ENCODE peak calls at places on chromosomes 6 and 20, in seven cellular contexts. One of them, this sample, is unnamed.
A peak's percentile ranks its signal among the peaks of the same experiment; 100 is the strongest.

GRCh38 chr6:97401533-97401932 is 118.5 kb upstream of the MMS22L start:
- DNase-seq in ovary: no peak
- DNase-seq in B cell: no peak
- DNase-seq in activated B cell treated with CpG ODN at 0.5 μM for 24 hours: no peak
- DNase-seq in osteocyte: no peak
- DNase-seq in cardiac muscle cell: peak; percentile 50
- DNase-seq in breast epithelium: no peak
- DNase-seq in this sample: no peak

GRCh38 chr6:11621119-11621518 is 83.6 kb downstream of the TMEM170B start:
- DNase-seq in cardiac muscle cell: no peak
- DNase-seq in ovary: no peak
- DNase-seq in B cell: no peak
- DNase-seq in breast epithelium: no peak
- DNase-seq in osteocyte: no peak
- DNase-seq in activated B cell treated with CpG ODN at 0.5 μM for 24 hours: no peak
- DNase-seq in this sample: no peak

GRCh38 chr6:119182875-119183274 is 104.4 kb upstream of the FAM184A start:
- DNase-seq in osteocyte: no peak
- DNase-seq in ovary: no peak
- DNase-seq in B cell: no peak
- DNase-seq in activated B cell treated with CpG ODN at 0.5 μM for 24 hours: no peak
- DNase-seq in cardiac muscle cell: no peak
- DNase-seq in breast epithelium: no peak
- DNase-seq in this sample: no peak

GRCh38 chr6:152170702-152171667 is 363.5 kb downstream of the ESR1 start:
- DNase-seq in activated B cell treated with CpG ODN at 0.5 μM for 24 hours: no peak
- DNase-seq in ovary: no peak
- DNase-seq in cardiac muscle cell: peak; percentile 93
- DNase-seq in osteocyte: no peak
- DNase-seq in B cell: no peak
- DNase-seq in breast epithelium: no peak
- DNase-seq in this sample: peak; percentile 60

GRCh38 chr6:45472383-45472782 is 94.6 kb upstream of the SUPT3H start:
- DNase-seq in ovary: peak; percentile 27
- DNase-seq in breast epithelium: peak; percentile 30
- DNase-seq in B cell: no peak
- DNase-seq in osteocyte: no peak
- DNase-seq in cardiac muscle cell: peak; percentile 81
- DNase-seq in activated B cell treated with CpG ODN at 0.5 μM for 24 hours: no peak
- DNase-seq in this sample: no peak

GRCh38 chr6:16742116-16742515 is 19.1 kb downstream of the ATXN1 start:
- DNase-seq in breast epithelium: no peak
- DNase-seq in osteocyte: no peak
- DNase-seq in activated B cell treated with CpG ODN at 0.5 μM for 24 hours: no peak
- DNase-seq in B cell: no peak
- DNase-seq in cardiac muscle cell: no peak
- DNase-seq in ovary: no peak
- DNase-seq in this sample: no peak

GRCh38 chr20:17870063-17870740 is 98.4 kb downstream of the SNX5 start:
- DNase-seq in cardiac muscle cell: peak; percentile 67
- DNase-seq in activated B cell treated with CpG ODN at 0.5 μM for 24 hours: no peak
- DNase-seq in ovary: peak; percentile 68
- DNase-seq in osteocyte: no peak
- DNase-seq in breast epithelium: no peak
- DNase-seq in B cell: no peak
- DNase-seq in this sample: no peak

GRCh38 chr6:36678488-36679042 is at the start of gene CDKN1A:
- DNase-seq in B cell: peak; percentile 93
- DNase-seq in osteocyte: peak; percentile 98
- DNase-seq in ovary: peak; percentile 94
- DNase-seq in activated B cell treated with CpG ODN at 0.5 μM for 24 hours: peak; percentile 80
- DNase-seq in breast epithelium: peak; percentile 90
- DNase-seq in cardiac muscle cell: peak; percentile 95
- DNase-seq in this sample: peak; percentile 89

GRCh38 chr6:143333081-143333480 is 117.4 kb downstream of the ADAT2 start:
- DNase-seq in B cell: no peak
- DNase-seq in ovary: no peak
- DNase-seq in activated B cell treated with CpG ODN at 0.5 μM for 24 hours: no peak
- DNase-seq in cardiac muscle cell: no peak
- DNase-seq in osteocyte: no peak
- DNase-seq in breast epithelium: no peak
- DNase-seq in this sample: no peak

GRCh38 chr20:24742436-24742835 is 206.6 kb upstream of the CST7 start:
- DNase-seq in cardiac muscle cell: no peak
- DNase-seq in activated B cell treated with CpG ODN at 0.5 μM for 24 hours: no peak
- DNase-seq in ovary: no peak
- DNase-seq in breast epithelium: no peak
- DNase-seq in B cell: no peak
- DNase-seq in osteocyte: peak; percentile 68
- DNase-seq in this sample: no peak

GRCh38 chr20:37968726-37969401 is 64.4 kb downstream of the TTI1 start:
- DNase-seq in activated B cell treated with CpG ODN at 0.5 μM for 24 hours: no peak
- DNase-seq in cardiac muscle cell: no peak
- DNase-seq in ovary: no peak
- DNase-seq in osteocyte: no peak
- DNase-seq in breast epithelium: no peak
- DNase-seq in B cell: no peak
- DNase-seq in this sample: no peak

GRCh38 chr6:45987866-45988265 is 27.8 kb downstream of the CLIC5 start:
- DNase-seq in cardiac muscle cell: no peak
- DNase-seq in ovary: no peak
- DNase-seq in activated B cell treated with CpG ODN at 0.5 μM for 24 hours: no peak
- DNase-seq in breast epithelium: no peak
- DNase-seq in osteocyte: no peak
- DNase-seq in B cell: no peak
- DNase-seq in this sample: no peak

GRCh38 chr6:21747441-21747840 is 153.9 kb downstream of the SOX4 start:
- DNase-seq in osteocyte: no peak
- DNase-seq in B cell: no peak
- DNase-seq in activated B cell treated with CpG ODN at 0.5 μM for 24 hours: no peak
- DNase-seq in ovary: no peak
- DNase-seq in cardiac muscle cell: no peak
- DNase-seq in breast epithelium: no peak
- DNase-seq in this sample: no peak

GRCh38 chr6:21745543-21746337 is 152.2 kb downstream of the SOX4 start:
- DNase-seq in osteocyte: no peak
- DNase-seq in activated B cell treated with CpG ODN at 0.5 μM for 24 hours: no peak
- DNase-seq in breast epithelium: no peak
- DNase-seq in ovary: no peak
- DNase-seq in B cell: no peak
- DNase-seq in cardiac muscle cell: no peak
- DNase-seq in this sample: no peak

GRCh38 chr6:21749754-21750153 is 156.2 kb downstream of the SOX4 start:
- DNase-seq in osteocyte: no peak
- DNase-seq in B cell: no peak
- DNase-seq in breast epithelium: no peak
- DNase-seq in ovary: no peak
- DNase-seq in cardiac muscle cell: no peak
- DNase-seq in activated B cell treated with CpG ODN at 0.5 μM for 24 hours: no peak
- DNase-seq in this sample: no peak

GRCh38 chr6:21750479-21751018 is 157.0 kb downstream of the SOX4 start:
- DNase-seq in B cell: no peak
- DNase-seq in ovary: no peak
- DNase-seq in osteocyte: no peak
- DNase-seq in activated B cell treated with CpG ODN at 0.5 μM for 24 hours: no peak
- DNase-seq in cardiac muscle cell: no peak
- DNase-seq in breast epithelium: no peak
- DNase-seq in this sample: no peak

DNA sequence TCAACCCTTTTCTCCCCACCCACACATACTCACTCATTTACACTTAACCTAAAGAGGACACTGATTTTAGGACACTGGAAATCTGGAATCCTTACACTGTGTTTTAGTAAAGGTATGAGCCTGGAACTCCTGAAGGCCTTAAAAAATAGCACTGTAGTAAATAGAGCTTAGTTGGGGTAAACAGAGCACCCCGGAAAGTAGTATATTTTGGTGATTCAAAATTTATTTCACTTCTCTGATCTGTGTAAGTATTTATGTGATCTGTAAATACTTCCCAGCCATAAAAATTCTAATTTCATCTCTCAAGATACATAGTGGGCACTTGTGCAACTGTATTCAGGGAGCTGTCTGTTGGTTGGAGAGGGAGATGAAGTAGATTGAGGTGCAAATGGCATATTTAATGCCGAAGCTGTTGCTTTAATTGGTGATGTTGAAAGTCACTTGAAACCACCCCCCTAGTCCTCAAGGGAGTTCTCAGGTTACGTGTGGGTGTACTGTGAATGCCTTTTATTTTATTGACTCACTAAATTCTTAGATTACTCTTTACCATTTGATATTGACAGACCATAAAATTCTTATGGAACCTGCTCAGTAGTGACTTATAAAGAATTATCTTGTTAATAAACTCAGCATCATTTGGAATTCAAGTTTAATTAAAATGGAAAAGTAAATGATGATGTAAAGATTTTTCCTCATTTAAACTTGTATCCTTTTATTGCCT is 155.0 kb downstream of the SOX4 start:
- DNase-seq in activated B cell treated with CpG ODN at 0.5 μM for 24 hours: no peak
- DNase-seq in cardiac muscle cell: peak; percentile 64
- DNase-seq in osteocyte: no peak
- DNase-seq in B cell: no peak
- DNase-seq in ovary: no peak
- DNase-seq in breast epithelium: no peak
- DNase-seq in this sample: no peak
- TF ChIP-seq CTCF in activated B cell treated with CpG ODN at 0.5 μM for 24 hours: no peak
- TF ChIP-seq CTCF in cardiac muscle cell: no peak
- TF ChIP-seq CTCF in osteocyte: no peak
- TF ChIP-seq CTCF in B cell: no peak
- TF ChIP-seq CTCF in ovary: no peak
- TF ChIP-seq CTCF in breast epithelium: no peak
- TF ChIP-seq CTCF in this sample: no peak

DNA sequence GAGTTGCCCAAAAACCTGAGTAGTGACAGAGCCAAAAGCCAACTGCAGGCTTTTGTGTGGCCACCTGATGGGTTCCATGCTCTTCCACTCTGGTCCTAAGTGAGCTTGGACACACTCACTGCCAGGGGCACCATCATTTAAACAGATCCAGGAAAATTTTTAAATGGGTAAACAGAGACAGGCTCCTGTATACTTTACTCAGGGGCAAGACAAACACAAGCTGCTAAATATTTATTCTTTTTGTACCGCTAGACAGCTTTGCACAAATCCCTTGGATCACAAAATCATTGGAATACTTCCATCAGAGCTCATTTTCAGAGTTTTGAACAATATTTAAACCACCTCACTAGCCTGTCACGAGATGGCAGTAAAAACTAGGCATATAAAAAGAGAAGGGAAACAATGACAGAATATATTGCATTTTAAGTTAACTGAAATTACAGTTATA is 31.4 kb downstream of the GCLC start:
- DNase-seq in breast epithelium: no peak
- DNase-seq in cardiac muscle cell: no peak
- DNase-seq in ovary: no peak
- DNase-seq in B cell: no peak
- DNase-seq in activated B cell treated with CpG ODN at 0.5 μM for 24 hours: no peak
- DNase-seq in osteocyte: no peak
- DNase-seq in this sample: no peak
- TF ChIP-seq CTCF in breast epithelium: no peak
- TF ChIP-seq CTCF in cardiac muscle cell: no peak
- TF ChIP-seq CTCF in ovary: no peak
- TF ChIP-seq CTCF in B cell: no peak
- TF ChIP-seq CTCF in activated B cell treated with CpG ODN at 0.5 μM for 24 hours: no peak
- TF ChIP-seq CTCF in osteocyte: no peak
- TF ChIP-seq CTCF in this sample: no peak

DNA sequence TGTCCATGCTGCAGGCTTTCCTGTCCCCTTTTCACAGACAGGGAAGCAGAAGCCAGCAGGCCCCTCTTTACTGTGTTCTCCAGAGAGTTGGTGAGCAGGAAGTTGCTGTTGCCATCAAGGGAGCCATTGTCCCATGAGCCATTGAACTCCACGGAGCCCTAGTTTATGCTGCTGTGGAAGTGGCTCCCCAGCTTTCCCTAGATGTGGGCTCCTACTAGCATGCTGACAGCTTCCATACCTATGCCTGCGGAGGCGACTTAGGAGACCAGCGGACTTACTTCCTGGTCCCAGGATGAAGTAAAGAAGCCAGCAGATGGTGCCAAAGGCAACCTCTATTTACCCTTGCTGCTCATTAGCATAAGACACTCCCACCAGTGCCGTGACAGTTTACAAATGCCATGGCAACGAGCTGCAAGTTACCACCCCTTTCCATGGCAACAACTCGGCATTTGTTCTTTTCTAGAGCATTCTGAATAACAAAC is 30.8 kb upstream of the FKBP1A start:
- DNase-seq in cardiac muscle cell: peak; percentile 86
- DNase-seq in ovary: no peak
- DNase-seq in breast epithelium: no peak
- DNase-seq in osteocyte: peak; percentile 57
- DNase-seq in activated B cell treated with CpG ODN at 0.5 μM for 24 hours: no peak
- DNase-seq in B cell: peak; percentile 18
- DNase-seq in this sample: no peak
- TF ChIP-seq CTCF in cardiac muscle cell: peak; percentile 26
- TF ChIP-seq CTCF in ovary: no peak
- TF ChIP-seq CTCF in breast epithelium: no peak
- TF ChIP-seq CTCF in osteocyte: no peak
- TF ChIP-seq CTCF in activated B cell treated with CpG ODN at 0.5 μM for 24 hours: no peak
- TF ChIP-seq CTCF in B cell: no peak
- TF ChIP-seq CTCF in this sample: peak; percentile 4

DNA sequence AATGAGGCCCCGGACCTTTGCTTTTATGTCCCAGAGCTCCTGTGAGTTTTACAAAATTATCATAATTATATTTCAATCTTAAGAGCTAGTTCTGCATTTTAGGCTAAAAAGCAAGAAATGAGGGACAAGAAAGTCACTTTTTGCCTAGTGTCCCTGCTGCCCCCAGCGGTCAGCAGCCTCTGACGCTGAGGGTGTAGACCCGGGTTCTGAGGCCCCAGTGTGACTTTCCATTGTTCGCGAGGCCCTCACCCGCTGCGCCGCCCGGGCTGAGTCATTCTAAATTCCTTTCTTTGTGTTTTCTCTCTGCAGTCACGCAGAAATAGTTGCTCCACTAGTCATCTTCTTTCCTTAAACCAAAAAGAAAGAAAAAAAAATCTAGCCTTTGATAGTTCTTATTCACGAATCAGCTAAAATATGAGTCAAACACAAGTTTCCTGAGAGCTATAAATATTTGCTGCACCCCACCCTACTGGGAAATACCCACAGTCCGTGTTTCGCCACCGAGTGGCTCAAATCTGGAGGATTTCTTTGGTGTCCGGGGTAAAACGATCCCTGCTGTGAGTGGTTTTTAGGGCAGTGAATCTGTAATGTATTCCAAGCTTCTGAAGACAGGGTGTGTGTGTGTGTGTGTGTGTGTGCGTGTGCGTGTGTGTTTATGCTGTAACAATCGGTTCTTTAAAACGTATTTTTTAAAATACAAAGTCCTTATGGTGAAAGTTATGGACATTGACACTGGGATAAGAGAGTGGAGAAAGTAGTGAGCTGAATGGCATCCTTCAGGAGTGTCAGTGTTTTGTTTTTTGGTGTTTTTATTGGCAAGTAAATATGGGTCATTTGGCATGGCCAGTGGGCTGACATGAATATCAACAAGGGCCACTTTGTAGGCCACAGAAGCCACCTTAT is 59.7 kb upstream of the EEF1A1 start:
- DNase-seq in breast epithelium: peak; percentile 80
- DNase-seq in ovary: peak; percentile 78
- DNase-seq in osteocyte: peak; percentile 97
- DNase-seq in activated B cell treated with CpG ODN at 0.5 μM for 24 hours: peak; percentile 54
- DNase-seq in cardiac muscle cell: peak; percentile 97
- DNase-seq in B cell: peak; percentile 70
- DNase-seq in this sample: peak; percentile 63
- TF ChIP-seq CTCF in breast epithelium: peak; percentile 59
- TF ChIP-seq CTCF in ovary: peak; percentile 24
- TF ChIP-seq CTCF in osteocyte: peak; percentile 48
- TF ChIP-seq CTCF in activated B cell treated with CpG ODN at 0.5 μM for 24 hours: no peak
- TF ChIP-seq CTCF in cardiac muscle cell: peak; percentile 54
- TF ChIP-seq CTCF in B cell: peak; percentile 24
- TF ChIP-seq CTCF in this sample: peak; percentile 63

GRCh38 chr20:44734938-44735337 is 10.7 kb upstream of the KCNK15 start:
- DNase-seq in breast epithelium: no peak
- DNase-seq in ovary: no peak
- DNase-seq in activated B cell treated with CpG ODN at 0.5 μM for 24 hours: no peak
- DNase-seq in cardiac muscle cell: peak; percentile 74
- DNase-seq in osteocyte: no peak
- DNase-seq in B cell: no peak
- DNase-seq in this sample: no peak
- TF ChIP-seq CTCF in breast epithelium: no peak
- TF ChIP-seq CTCF in ovary: no peak
- TF ChIP-seq CTCF in activated B cell treated with CpG ODN at 0.5 μM for 24 hours: no peak
- TF ChIP-seq CTCF in cardiac muscle cell: peak; percentile 27
- TF ChIP-seq CTCF in osteocyte: peak; percentile 48
- TF ChIP-seq CTCF in B cell: no peak
- TF ChIP-seq CTCF in this sample: no peak

This sample was measured in GM13977.